ENCODE peak calls at places on chromosomes 3 and 15, in ten cellular contexts. F is activated gamma-delta T cell treated with Interleukin-2 at 50 U/mL for 16 hours; M is neuronal stem cell; L is amygdala; K is endothelial cell; C is stimulated activated CD4-positive, alpha-beta T cell treated with anti-CD3 and anti-CD28 coated beads, Interleukin-1b, Interleukin-23, amount 100 ng/mL, for 24 hours; W is activated T-cell treated with anti-CD3 and anti-CD28 coated beads for 24 hours; J is progenitor cell of endocrine pancreas; N is EL; B is WERI-Rb-1. I is an unnamed sample.

GRCh38 chr3:57031622-57032541 is 28.6 kb upstream of the SPATA12 start:
- DNase-seq in F (no peak), M (no peak), L (no peak), K (no peak), C (no peak), W (no peak), J (no peak), N (no peak), B (no peak), I (no peak)

GRCh38 chr15:98717942-98718341 is 69.6 kb downstream of the IGF1R start:
- DNase-seq in F (no peak), M (no peak), L (no peak), K (no peak), C (no peak), W (no peak), J (no peak), N (no peak), B (no peak), I (no peak)

GRCh38 chr3:194811118-194811517 is 125.4 kb downstream of the FAM43A start:
- DNase-seq in F (no peak), M (no peak), L (no peak), K (no peak), C (no peak), W (no peak), J (no peak), N (no peak), B (no peak), I (no peak)

GRCh38 chr3:100525753-100526612 is 33.6 kb downstream of the TMEM45A start:
- DNase-seq in F (no peak), M (no peak), L (no peak), K (no peak), C (no peak), W (no peak), J (no peak), N (peak), B (no peak), I (no peak)

GRCh38 chr3:134959516-134959915 is 164.5 kb downstream of the EPHB1 start:
- DNase-seq in F (no peak), M (no peak), L (no peak), K (no peak), C (no peak), W (no peak), J (no peak), N (no peak), B (peak), I (no peak)

GRCh38 chr15:27210176-27210575 is 239.2 kb downstream of the GABRG3 start:
- DNase-seq in F (no peak), M (no peak), L (no peak), K (no peak), C (no peak), W (no peak), J (no peak), N (no peak), B (no peak), I (no peak)

GRCh38 chr3:42169579-42169978 is 78.4 kb downstream of the TRAK1 start:
- DNase-seq in F (no peak), M (no peak), L (no peak), K (no peak), C (no peak), W (no peak), J (no peak), N (no peak), B (no peak), I (no peak)

GRCh38 chr3:100769693-100770092 is 60.4 kb downstream of the TFG start:
- DNase-seq in F (no peak), M (peak), L (no peak), K (no peak), C (no peak), W (no peak), J (no peak), N (no peak), B (no peak), I (no peak)

GRCh38 chr3:45644063-45644462 is 45.1 kb upstream of the SACM1L start:
- DNase-seq in F (no peak), M (no peak), L (no peak), K (no peak), C (no peak), W (no peak), J (no peak), N (peak), B (no peak), I (peak)

GRCh38 chr15:35757323-35757722 is 211.4 kb upstream of the DPH6 start:
- DNase-seq in F (no peak), M (no peak), L (no peak), K (no peak), C (no peak), W (no peak), J (no peak), N (no peak), B (no peak), I (no peak)

GRCh38 chr15:95826831-95827230 is 503.7 kb upstream of the NR2F2 start:
- DNase-seq in F (no peak), M (no peak), L (no peak), K (no peak), C (no peak), W (no peak), J (no peak), N (no peak), B (peak), I (no peak)

GRCh38 chr15:95409924-95410323 is 920.6 kb upstream of the NR2F2 start:
- DNase-seq in F (no peak), M (no peak), L (no peak), K (no peak), C (no peak), W (no peak), J (no peak), N (no peak), B (no peak), I (no peak)

GRCh38 chr3:194249323-194250103 is 101.6 kb downstream of the CPN2 start:
- DNase-seq in F (no peak), M (no peak), L (no peak), K (no peak), C (no peak), W (no peak), J (no peak), N (no peak), B (no peak), I (no peak)

GRCh38 chr3:138732465-138732864 is 102.3 kb downstream of the PIK3CB start:
- DNase-seq in F (no peak), M (no peak), L (no peak), K (no peak), C (no peak), W (no peak), J (no peak), N (no peak), B (no peak), I (no peak)

GRCh38 chr15:32853667-32854066 is 135.9 kb downstream of the GREM1 start:
- DNase-seq in F (no peak), M (no peak), L (no peak), K (no peak), C (no peak), W (no peak), J (no peak), N (no peak), B (no peak), I (no peak)

GRCh38 chr15:31326729-31327673 is at the start of gene KLF13:
- DNase-seq in F (peak), M (no peak), L (peak), K (no peak), C (no peak), W (no peak), J (no peak), N (no peak), B (peak), I (no peak)

GRCh38 chr15:63990449-63990848 is 55.8 kb downstream of the DAPK2 start:
- DNase-seq in F (no peak), M (no peak), L (no peak), K (no peak), C (no peak), W (no peak), J (no peak), N (no peak), B (no peak), I (no peak)

GRCh38 chr15:75732809-75733451 is 20.3 kb upstream of the CSPG4 start:
- DNase-seq in F (no peak), M (peak), L (peak), K (peak), C (no peak), W (peak), J (peak), N (peak), B (peak), I (no peak)

GRCh38 chr3:174216948-174217718 is 642.0 kb upstream of the NAALADL2 start:
- DNase-seq in F (no peak), M (no peak), L (no peak), K (no peak), C (no peak), W (no peak), J (no peak), N (no peak), B (no peak), I (no peak)

GRCh38 chr3:64023861-64024223 is 548 bp upstream of the PSMD6 start:
- DNase-seq in F (no peak), M (no peak), L (no peak), K (no peak), C (no peak), W (no peak), J (no peak), N (peak), B (no peak), I (no peak)

GRCh38 chr15:65101418-65101890 is 13.5 kb downstream of the UBAP1L start:
- DNase-seq in F (peak), M (peak), L (peak), K (peak), C (peak), W (peak), J (peak), N (peak), B (peak), I (no peak)

GRCh38 chr3:31918179-31919165 is 62.6 kb downstream of the OSBPL10 start:
- DNase-seq in F (no peak), M (no peak), L (no peak), K (no peak), C (no peak), W (no peak), J (no peak), N (peak), B (no peak), I (no peak)

GRCh38 chr15:58185439-58185838 is 47.3 kb downstream of the AQP9 start:
- DNase-seq in F (no peak), M (no peak), L (no peak), K (no peak), C (no peak), W (no peak), J (no peak), N (no peak), B (no peak), I (no peak)

GRCh38 chr3:184590795-184591194 is 29.2 kb downstream of the EPHB3 start:
- DNase-seq in F (no peak), M (no peak), L (no peak), K (no peak), C (no peak), W (no peak), J (no peak), N (no peak), B (no peak), I (no peak)

GRCh38 chr3:126245811-126246727 is 65.7 kb upstream of the ALDH1L1 start:
- DNase-seq in F (no peak), M (no peak), L (peak), K (peak), C (no peak), W (no peak), J (no peak), N (peak), B (peak), I (no peak)

GRCh38 chr3:106332884-106333283 is 464.1 kb upstream of the CBLB start:
- DNase-seq in F (no peak), M (no peak), L (no peak), K (no peak), C (peak), W (peak), J (no peak), N (peak), B (no peak), I (peak)

GRCh38 chr3:66153471-66153870 is 67.3 kb upstream of the SLC25A26 start:
- DNase-seq in F (no peak), M (no peak), L (no peak), K (no peak), C (no peak), W (no peak), J (no peak), N (no peak), B (no peak), I (no peak)

GRCh38 chr3:8970971-8971589 is 7.8 kb upstream of the RAD18 start:
- DNase-seq in F (peak), M (peak), L (peak), K (peak), C (peak), W (peak), J (peak), N (peak), B (peak), I (no peak)

GRCh38 chr3:195551381-195551978 is 8.4 kb upstream of the PPP1R2 start:
- DNase-seq in F (no peak), M (no peak), L (no peak), K (no peak), C (no peak), W (no peak), J (no peak), N (no peak), B (no peak), I (no peak)

GRCh38 chr3:134311265-134311664 is 60.6 kb upstream of the RYK start:
- DNase-seq in F (no peak), M (no peak), L (no peak), K (no peak), C (no peak), W (no peak), J (no peak), N (peak), B (no peak), I (no peak)

GRCh38 chr15:89893027-89893426 is 767 bp downstream of the AP3S2 start:
- DNase-seq in F (no peak), M (no peak), L (no peak), K (no peak), C (no peak), W (no peak), J (no peak), N (no peak), B (no peak), I (no peak)

GRCh38 chr3:169579086-169579485 is 84.4 kb downstream of the MECOM start:
- DNase-seq in F (no peak), M (peak), L (no peak), K (no peak), C (no peak), W (no peak), J (no peak), N (no peak), B (no peak), I (no peak)

GRCh38 chr15:48940508-48940907 is 23.2 kb downstream of the SHC4 start:
- DNase-seq in F (no peak), M (no peak), L (no peak), K (no peak), C (no peak), W (no peak), J (no peak), N (peak), B (no peak), I (no peak)